ENCODE peak calls at places on chromosome 20, in five cellular contexts. One of them, this sample, is unnamed.
A peak's percentile ranks its signal among the peaks of the same experiment; 100 is the strongest.

GRCh38 chr20:22370137-22370536 is 214.2 kb downstream of the FOXA2 start:
- DNase-seq in IMR-90: no peak
- DNase-seq in tibial nerve: no peak
- DNase-seq in breast epithelium: no peak
- DNase-seq in heart left ventricle: no peak
- DNase-seq in this sample: no peak

GRCh38 chr20:41214666-41215065 is 77.3 kb downstream of the PLCG1 start:
- DNase-seq in IMR-90: no peak
- DNase-seq in breast epithelium: no peak
- DNase-seq in tibial nerve: no peak
- DNase-seq in heart left ventricle: no peak
- DNase-seq in this sample: no peak

GRCh38 chr20:10282930-10283556 is 64.4 kb downstream of the SNAP25 start:
- DNase-seq in IMR-90: peak; percentile 59
- DNase-seq in heart left ventricle: no peak
- DNase-seq in breast epithelium: no peak
- DNase-seq in tibial nerve: no peak
- DNase-seq in this sample: no peak

GRCh38 chr20:3238616-3239025 is 369 bp downstream of the SLC4A11 start:
- DNase-seq in tibial nerve: no peak
- DNase-seq in IMR-90: no peak
- DNase-seq in breast epithelium: no peak
- DNase-seq in heart left ventricle: no peak
- DNase-seq in this sample: peak; percentile 37

GRCh38 chr20:8364734-8365078 is 232.6 kb downstream of the PLCB1 start:
- DNase-seq in breast epithelium: no peak
- DNase-seq in tibial nerve: no peak
- DNase-seq in heart left ventricle: no peak
- DNase-seq in IMR-90: no peak
- DNase-seq in this sample: no peak

GRCh38 chr20:1338801-1339200 is 9.9 kb upstream of the SDCBP2 start:
- DNase-seq in IMR-90: no peak
- DNase-seq in breast epithelium: no peak
- DNase-seq in tibial nerve: no peak
- DNase-seq in heart left ventricle: no peak
- DNase-seq in this sample: no peak

GRCh38 chr20:48444249-48444648 is 383.6 kb downstream of the PREX1 start:
- DNase-seq in breast epithelium: no peak
- DNase-seq in tibial nerve: no peak
- DNase-seq in heart left ventricle: no peak
- DNase-seq in IMR-90: no peak
- DNase-seq in this sample: no peak

GRCh38 chr20:19922716-19923115 is 94.4 kb upstream of the NAA20 start:
- DNase-seq in heart left ventricle: no peak
- DNase-seq in IMR-90: no peak
- DNase-seq in tibial nerve: no peak
- DNase-seq in breast epithelium: no peak
- DNase-seq in this sample: no peak

GRCh38 chr20:3470208-3470626 is 601 bp upstream of the ATRN start:
- DNase-seq in breast epithelium: no peak
- DNase-seq in tibial nerve: no peak
- DNase-seq in IMR-90: no peak
- DNase-seq in heart left ventricle: no peak
- DNase-seq in this sample: no peak

GRCh38 chr20:39269031-39269461 is 306.9 kb downstream of the DHX35 start:
- DNase-seq in tibial nerve: peak; percentile 59
- DNase-seq in IMR-90: peak; percentile 3
- DNase-seq in breast epithelium: peak; percentile 56
- DNase-seq in heart left ventricle: peak; percentile 54
- DNase-seq in this sample: peak; percentile 23

GRCh38 chr20:17896771-17897369 is 71.7 kb downstream of the SNX5 start:
- DNase-seq in breast epithelium: no peak
- DNase-seq in IMR-90: no peak
- DNase-seq in tibial nerve: no peak
- DNase-seq in heart left ventricle: no peak
- DNase-seq in this sample: no peak

GRCh38 chr20:62496525-62497218 is 20.9 kb upstream of the GATA5 start:
- DNase-seq in breast epithelium: no peak
- DNase-seq in IMR-90: no peak
- DNase-seq in tibial nerve: no peak
- DNase-seq in heart left ventricle: no peak
- DNase-seq in this sample: peak; percentile 50

GRCh38 chr20:9051508-9051907 is 17.4 kb upstream of the PLCB4 start:
- DNase-seq in tibial nerve: no peak
- DNase-seq in heart left ventricle: no peak
- DNase-seq in breast epithelium: no peak
- DNase-seq in IMR-90: peak; percentile 99
- DNase-seq in this sample: no peak

GRCh38 chr20:63059684-63060056 is 52.9 kb upstream of the BHLHE23 start:
- DNase-seq in breast epithelium: peak; percentile 34
- DNase-seq in heart left ventricle: no peak
- DNase-seq in tibial nerve: no peak
- DNase-seq in IMR-90: no peak
- DNase-seq in this sample: no peak

GRCh38 chr20:48983423-48984400 is 62.2 kb downstream of the ARFGEF2 start:
- DNase-seq in heart left ventricle: peak; percentile 27
- DNase-seq in tibial nerve: no peak
- DNase-seq in breast epithelium: no peak
- DNase-seq in IMR-90: peak; percentile 91
- DNase-seq in this sample: no peak

GRCh38 chr20:25148181-25148981 is 47.1 kb upstream of the ENTPD6 start:
- DNase-seq in heart left ventricle: peak; percentile 58
- DNase-seq in tibial nerve: peak; percentile 51
- DNase-seq in breast epithelium: no peak
- DNase-seq in IMR-90: peak; percentile 51
- DNase-seq in this sample: no peak

GRCh38 chr20:9323622-9324021 is 190.8 kb upstream of the LAMP5 start:
- DNase-seq in IMR-90: no peak
- DNase-seq in breast epithelium: no peak
- DNase-seq in heart left ventricle: no peak
- DNase-seq in tibial nerve: no peak
- DNase-seq in this sample: no peak

GRCh38 chr20:11176431-11176830 is 502.6 kb upstream of the JAG1 start:
- DNase-seq in tibial nerve: no peak
- DNase-seq in IMR-90: no peak
- DNase-seq in heart left ventricle: no peak
- DNase-seq in breast epithelium: no peak
- DNase-seq in this sample: no peak

GRCh38 chr20:56925696-56926101 is 296.6 kb downstream of the TFAP2C start:
- DNase-seq in tibial nerve: no peak
- DNase-seq in IMR-90: no peak
- DNase-seq in breast epithelium: no peak
- DNase-seq in heart left ventricle: no peak
- DNase-seq in this sample: no peak

GRCh38 chr20:10637563-10637962 is 36.2 kb downstream of the JAG1 start:
- DNase-seq in tibial nerve: no peak
- DNase-seq in breast epithelium: no peak
- DNase-seq in heart left ventricle: no peak
- DNase-seq in IMR-90: no peak
- DNase-seq in this sample: no peak

GRCh38 chr20:12969071-12969669 is 39.6 kb upstream of the SPTLC3 start:
- DNase-seq in tibial nerve: no peak
- DNase-seq in IMR-90: no peak
- DNase-seq in heart left ventricle: no peak
- DNase-seq in breast epithelium: no peak
- DNase-seq in this sample: no peak

GRCh38 chr20:15863735-15864134 is 709.5 kb downstream of the KIF16B start:
- DNase-seq in IMR-90: no peak
- DNase-seq in tibial nerve: no peak
- DNase-seq in heart left ventricle: no peak
- DNase-seq in breast epithelium: no peak
- DNase-seq in this sample: no peak

GRCh38 chr20:61297981-61298380 is 45.9 kb downstream of the CDH4 start:
- DNase-seq in tibial nerve: no peak
- DNase-seq in breast epithelium: no peak
- DNase-seq in IMR-90: peak; percentile 35
- DNase-seq in heart left ventricle: no peak
- DNase-seq in this sample: no peak

GRCh38 chr20:3805594-3806264 is 9.6 kb downstream of the CDC25B start:
- DNase-seq in tibial nerve: no peak
- DNase-seq in heart left ventricle: peak; percentile 15
- DNase-seq in IMR-90: peak; percentile 50
- DNase-seq in breast epithelium: no peak
- DNase-seq in this sample: peak; percentile 72

GRCh38 chr20:18006684-18007083 is 37.9 kb downstream of the MGME1 start:
- DNase-seq in breast epithelium: no peak
- DNase-seq in heart left ventricle: no peak
- DNase-seq in IMR-90: no peak
- DNase-seq in tibial nerve: no peak
- DNase-seq in this sample: no peak

GRCh38 chr20:63737940-63738686 is 1.5 kb upstream of the SLC2A4RG start:
- DNase-seq in heart left ventricle: no peak
- DNase-seq in IMR-90: no peak
- DNase-seq in breast epithelium: no peak
- DNase-seq in tibial nerve: no peak
- DNase-seq in this sample: no peak

GRCh38 chr20:57941121-57941522 is 231.3 kb upstream of the PMEPA1 start:
- DNase-seq in tibial nerve: no peak
- DNase-seq in heart left ventricle: no peak
- DNase-seq in breast epithelium: no peak
- DNase-seq in IMR-90: no peak
- DNase-seq in this sample: no peak

GRCh38 chr20:64188682-64189529 is 24.7 kb downstream of the MYT1 start:
- DNase-seq in tibial nerve: peak; percentile 9
- DNase-seq in heart left ventricle: no peak
- DNase-seq in breast epithelium: no peak
- DNase-seq in IMR-90: peak; percentile 69
- DNase-seq in this sample: no peak

GRCh38 chr20:22590662-22591061 is 6.3 kb upstream of the FOXA2 start:
- DNase-seq in IMR-90: no peak
- DNase-seq in tibial nerve: no peak
- DNase-seq in heart left ventricle: no peak
- DNase-seq in breast epithelium: no peak
- DNase-seq in this sample: no peak

GRCh38 chr20:63751471-63752271 is 12.1 kb downstream of the SLC2A4RG start:
- DNase-seq in IMR-90: no peak
- DNase-seq in heart left ventricle: no peak
- DNase-seq in breast epithelium: no peak
- DNase-seq in tibial nerve: no peak
- DNase-seq in this sample: no peak

GRCh38 chr20:17684077-17684888 is 2.2 kb upstream of the RRBP1 start:
- DNase-seq in IMR-90: no peak
- DNase-seq in heart left ventricle: no peak
- DNase-seq in breast epithelium: no peak
- DNase-seq in tibial nerve: no peak
- DNase-seq in this sample: no peak

GRCh38 chr20:12925214-12925755 is 83.5 kb upstream of the SPTLC3 start:
- DNase-seq in heart left ventricle: peak; percentile 36
- DNase-seq in IMR-90: peak; percentile 85
- DNase-seq in tibial nerve: peak; percentile 24
- DNase-seq in breast epithelium: no peak
- DNase-seq in this sample: peak; percentile 56

GRCh38 chr20:63772781-63773520 is 33.4 kb downstream of the SLC2A4RG start:
- DNase-seq in IMR-90: peak; percentile 11
- DNase-seq in heart left ventricle: peak; percentile 58
- DNase-seq in tibial nerve: no peak
- DNase-seq in breast epithelium: no peak
- DNase-seq in this sample: no peak

GRCh38 chr20:48758206-48758820 is 69.5 kb downstream of the PREX1 start:
- DNase-seq in breast epithelium: no peak
- DNase-seq in tibial nerve: no peak
- DNase-seq in IMR-90: no peak
- DNase-seq in heart left ventricle: no peak
- DNase-seq in this sample: no peak

GRCh38 chr20:10970109-10970508 is 296.3 kb upstream of the JAG1 start:
- DNase-seq in tibial nerve: no peak
- DNase-seq in breast epithelium: no peak
- DNase-seq in IMR-90: peak; percentile 67
- DNase-seq in heart left ventricle: no peak
- DNase-seq in this sample: no peak

GRCh38 chr20:50292324-50293243 is 102.0 kb downstream of the CEBPB start:
- DNase-seq in IMR-90: peak; percentile 99
- DNase-seq in breast epithelium: peak; percentile 89
- DNase-seq in heart left ventricle: peak; percentile 95
- DNase-seq in tibial nerve: peak; percentile 96
- DNase-seq in this sample: peak; percentile 98
- TF ChIP-seq POLR2A in IMR-90: peak; percentile 43
- TF ChIP-seq POLR2A in breast epithelium: no peak
- TF ChIP-seq POLR2A in heart left ventricle: no peak
- TF ChIP-seq POLR2A in tibial nerve: peak; percentile 31
- TF ChIP-seq POLR2A in this sample: no peak

DNA sequence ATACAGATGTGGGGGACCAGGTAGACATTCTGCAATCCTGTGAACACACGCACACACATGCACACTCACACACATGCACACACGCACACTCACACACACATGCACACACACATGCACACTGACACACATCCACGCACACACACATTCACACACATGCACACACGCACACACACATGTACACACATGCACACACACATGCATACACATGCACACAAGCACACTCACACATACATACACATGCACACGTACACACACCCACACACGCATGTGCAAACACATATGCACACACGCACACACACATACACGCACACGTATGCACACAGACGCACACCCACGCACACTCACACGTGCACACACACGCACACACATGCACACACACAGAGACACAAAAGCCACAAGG is 14.3 kb upstream of the GGTLC1 start:
- DNase-seq in breast epithelium: no peak
- DNase-seq in heart left ventricle: no peak
- DNase-seq in tibial nerve: no peak
- DNase-seq in IMR-90: no peak
- DNase-seq in this sample: no peak
- TF ChIP-seq POLR2A in breast epithelium: no peak
- TF ChIP-seq POLR2A in heart left ventricle: no peak
- TF ChIP-seq POLR2A in tibial nerve: no peak
- TF ChIP-seq POLR2A in IMR-90: no peak
- TF ChIP-seq POLR2A in this sample: no peak

GRCh38 chr20:21125849-21126840 is at the start of gene KIZ:
- DNase-seq in heart left ventricle: peak; percentile 97
- DNase-seq in tibial nerve: peak; percentile 90
- DNase-seq in breast epithelium: peak; percentile 97
- DNase-seq in IMR-90: peak; percentile 92
- DNase-seq in this sample: peak; percentile 96
- TF ChIP-seq POLR2A in heart left ventricle: no peak
- TF ChIP-seq POLR2A in tibial nerve: peak; percentile 79
- TF ChIP-seq POLR2A in breast epithelium: peak; percentile 71
- TF ChIP-seq POLR2A in IMR-90: peak; percentile 90
- TF ChIP-seq POLR2A in this sample: peak; percentile 72

DNA sequence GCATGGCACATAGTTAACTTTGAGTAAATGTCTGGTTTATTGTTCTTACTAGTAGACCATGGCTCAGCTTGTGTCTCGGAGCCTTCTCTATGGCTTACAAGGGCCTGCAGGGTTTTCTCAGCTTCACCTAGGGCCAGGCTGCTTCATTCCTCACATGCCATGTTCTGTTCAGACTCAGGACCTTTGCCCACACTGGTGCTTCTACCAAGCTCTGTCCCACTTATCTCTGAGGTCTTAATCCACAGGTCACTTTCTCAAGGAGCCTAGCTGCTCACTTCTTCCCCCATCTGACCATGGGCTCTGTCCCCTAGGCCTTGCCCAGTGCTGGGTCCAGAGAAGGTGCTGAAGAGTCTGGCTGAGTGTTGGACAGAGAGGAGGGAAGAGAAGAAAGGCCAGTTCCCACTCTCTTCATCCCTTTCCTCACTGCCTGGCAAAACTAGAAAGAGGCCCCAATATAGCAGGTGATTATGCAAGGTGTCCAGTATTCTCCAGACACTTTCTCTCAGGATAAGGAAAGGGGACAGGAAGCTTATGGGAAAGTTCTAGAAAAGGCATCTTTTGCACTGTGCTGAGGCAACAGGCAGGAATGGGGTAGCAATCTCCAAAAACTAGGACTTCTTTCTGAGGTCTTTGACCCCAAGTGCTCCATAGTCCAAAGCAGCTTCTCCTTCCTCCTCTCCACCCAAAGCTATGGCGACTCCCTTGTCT is 40.0 kb downstream of the COX4I2 start:
- DNase-seq in breast epithelium: no peak
- DNase-seq in IMR-90: no peak
- DNase-seq in heart left ventricle: no peak
- DNase-seq in tibial nerve: no peak
- DNase-seq in this sample: no peak
- TF ChIP-seq POLR2A in breast epithelium: no peak
- TF ChIP-seq POLR2A in IMR-90: no peak
- TF ChIP-seq POLR2A in heart left ventricle: no peak
- TF ChIP-seq POLR2A in tibial nerve: no peak
- TF ChIP-seq POLR2A in this sample: no peak

This sample was measured in erythroblast.